ENCODE peak calls at places on chromosomes 16 and 17, in nine cellular contexts. N, L, A, X, C, W, Y, S and Z are unnamed samples.

GRCh38 chr17:28643979-28644781 is 778 bp downstream of the BLTP2 start:
- DNase-seq in N (peak), L (no peak), A (peak), X (peak), C (peak), W (peak), Y (peak), S (peak), Z (peak)

GRCh38 chr16:24970708-24971107 is 44.5 kb downstream of the ARHGAP17 start:
- DNase-seq in N (no peak), L (no peak), A (no peak), X (no peak), C (no peak), W (no peak), Y (no peak), S (no peak), Z (no peak)

GRCh38 chr16:62079236-62079635 is 43.0 kb upstream of the CDH8 start:
- DNase-seq in N (no peak), L (no peak), A (no peak), X (no peak), C (no peak), W (no peak), Y (no peak), S (no peak), Z (no peak)

GRCh38 chr17:73744411-73744810 is 100.2 kb upstream of the SDK2 start:
- DNase-seq in N (no peak), L (no peak), A (no peak), X (no peak), C (no peak), W (no peak), Y (no peak), S (no peak), Z (no peak)

GRCh38 chr16:87965973-87966667 is 14.9 kb downstream of the BANP start:
- DNase-seq in N (peak), L (no peak), A (no peak), X (no peak), C (no peak), W (no peak), Y (no peak), S (no peak), Z (no peak)

GRCh38 chr17:29390856-29391631 is 881 bp downstream of the TAOK1 start:
- DNase-seq in N (peak), L (no peak), A (no peak), X (peak), C (no peak), W (no peak), Y (peak), S (peak), Z (peak)

GRCh38 chr17:29565643-29566472 is 979 bp downstream of the ABHD15 start:
- DNase-seq in N (no peak), L (peak), A (peak), X (peak), C (peak), W (no peak), Y (peak), S (no peak), Z (no peak)

GRCh38 chr16:9114112-9114511 is 22.7 kb downstream of the HAPSTR1 start:
- DNase-seq in N (no peak), L (no peak), A (no peak), X (no peak), C (no peak), W (no peak), Y (no peak), S (no peak), Z (no peak)

GRCh38 chr17:62876063-62876462 is 67.9 kb upstream of the MARCHF10 start:
- DNase-seq in N (peak), L (no peak), A (no peak), X (no peak), C (no peak), W (no peak), Y (no peak), S (no peak), Z (no peak)

GRCh38 chr16:1990336-1991134 is 765 bp downstream of the SYNGR3 start:
- DNase-seq in N (no peak), L (no peak), A (peak), X (peak), C (no peak), W (no peak), Y (no peak), S (no peak), Z (no peak)

GRCh38 chr17:38430316-38430715 is 2.1 kb downstream of the ARHGAP23 start:
- DNase-seq in N (peak), L (no peak), A (no peak), X (no peak), C (no peak), W (no peak), Y (no peak), S (no peak), Z (no peak)

GRCh38 chr16:51984395-51984794 is 562.5 kb downstream of the TOX3 start:
- DNase-seq in N (no peak), L (no peak), A (no peak), X (no peak), C (no peak), W (no peak), Y (no peak), S (no peak), Z (no peak)

GRCh38 chr17:56822725-56823124 is 11.0 kb downstream of the C17orf67 start:
- DNase-seq in N (no peak), L (no peak), A (no peak), X (no peak), C (no peak), W (no peak), Y (no peak), S (no peak), Z (no peak)

GRCh38 chr17:18219016-18219415 is 6.4 kb upstream of the LLGL1 start:
- DNase-seq in N (peak), L (no peak), A (peak), X (no peak), C (no peak), W (no peak), Y (no peak), S (no peak), Z (no peak)

GRCh38 chr17:67800495-67800928 is 24.8 kb upstream of the BPTF start:
- DNase-seq in N (peak), L (peak), A (peak), X (peak), C (peak), W (peak), Y (peak), S (peak), Z (peak)

GRCh38 chr17:67801626-67802175 is 23.6 kb upstream of the BPTF start:
- DNase-seq in N (no peak), L (no peak), A (no peak), X (peak), C (no peak), W (no peak), Y (no peak), S (no peak), Z (no peak)
- TF ChIP-seq CTCF in N (no peak), L (no peak), A (no peak), X (peak), C (no peak), W (no peak), Y (peak), S (no peak), Z (no peak)

DNA sequence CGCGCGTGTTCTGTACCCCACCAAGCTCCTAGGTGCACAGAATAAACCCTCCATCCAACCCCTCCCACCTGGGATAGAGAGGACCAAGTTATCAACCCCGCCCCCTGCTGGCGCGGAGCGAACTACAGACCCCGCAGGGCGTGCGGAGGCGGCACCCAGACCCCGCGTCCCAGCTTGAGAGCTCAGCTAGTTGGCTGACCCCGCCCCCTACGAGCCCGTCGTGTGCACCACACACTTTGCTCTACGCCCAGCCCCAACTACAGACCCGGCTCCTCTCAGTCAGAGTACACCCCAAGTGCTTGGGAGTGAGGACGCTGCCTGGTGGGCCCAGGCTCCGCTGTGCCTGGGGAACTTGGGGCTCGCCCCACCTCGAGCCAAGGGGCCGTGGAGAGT is 1.5 kb downstream of the GRIN2A start:
- DNase-seq in N (no peak), L (no peak), A (no peak), X (peak), C (peak), W (peak), Y (no peak), S (no peak), Z (peak)
- TF ChIP-seq CTCF in N (no peak), L (no peak), A (peak), X (peak), C (no peak), W (peak), Y (no peak), S (no peak), Z (peak)

GRCh38 chr16:55615071-55615470 is 40.7 kb upstream of the SLC6A2 start:
- DNase-seq in N (no peak), L (no peak), A (no peak), X (no peak), C (no peak), W (no peak), Y (no peak), S (no peak), Z (no peak)

GRCh38 chr16:55613578-55614333 is 42.0 kb upstream of the SLC6A2 start:
- DNase-seq in N (no peak), L (no peak), A (no peak), X (no peak), C (no peak), W (no peak), Y (no peak), S (no peak), Z (no peak)
- TF ChIP-seq CTCF in N (no peak), L (no peak), A (no peak), X (no peak), C (no peak), W (no peak), Y (no peak), S (no peak), Z (no peak)

DNA sequence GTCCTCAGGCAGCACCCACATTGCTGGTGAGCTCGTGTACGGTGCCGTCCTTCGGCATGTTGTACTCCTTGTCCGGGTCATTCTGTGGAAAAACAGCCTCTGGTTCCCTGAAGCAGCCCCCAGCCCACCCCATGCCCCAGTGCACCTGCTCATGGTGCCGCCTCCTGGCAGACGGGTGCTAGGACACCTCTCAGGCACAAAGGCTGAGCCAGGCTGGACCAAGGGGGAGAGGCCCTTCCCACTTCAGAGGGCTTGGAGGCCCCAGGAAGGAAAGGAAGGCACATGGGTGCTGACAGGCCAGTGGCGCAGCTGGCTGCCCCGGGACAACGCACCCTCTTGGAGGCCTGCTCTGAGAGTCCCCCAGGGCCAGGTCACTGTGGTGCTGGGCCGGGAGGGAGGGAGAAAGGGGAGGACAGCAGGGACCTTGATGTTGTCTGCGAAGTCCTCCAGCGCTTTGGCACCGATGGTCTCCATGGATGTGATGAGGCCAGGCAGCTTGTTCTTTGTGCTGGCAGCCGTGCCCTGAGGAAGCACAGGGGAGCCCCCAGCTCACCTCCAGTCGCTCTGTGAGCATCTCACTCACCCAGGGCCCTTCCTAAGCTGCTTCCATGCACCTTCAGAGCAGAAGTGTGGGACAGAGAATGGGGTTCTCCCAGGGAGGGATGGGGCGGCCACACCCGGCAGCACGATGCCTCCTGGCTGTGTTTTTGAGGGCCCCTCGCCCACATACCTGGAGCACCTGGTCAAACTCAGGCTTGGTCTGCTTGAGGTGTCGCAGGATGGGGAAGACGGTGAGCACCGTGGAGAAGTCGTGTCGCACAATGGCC is 9.3 kb downstream of the ZACN start:
- DNase-seq in N (no peak), L (no peak), A (no peak), X (no peak), C (no peak), W (no peak), Y (no peak), S (no peak), Z (no peak)
- TF ChIP-seq CTCF in N (no peak), L (no peak), A (no peak), X (peak), C (no peak), W (no peak), Y (no peak), S (no peak), Z (peak)

GRCh38 chr17:2023692-2024571 is 1.2 kb downstream of the RTN4RL1 start:
- DNase-seq in N (peak), L (no peak), A (no peak), X (no peak), C (peak), W (peak), Y (peak), S (peak), Z (no peak)

GRCh38 chr17:2025220-2025621 is at the start of gene RTN4RL1:
- DNase-seq in N (no peak), L (peak), A (peak), X (no peak), C (peak), W (peak), Y (peak), S (peak), Z (no peak)

GRCh38 chr17:2024572-2025219 is 438 bp downstream of the RTN4RL1 start:
- DNase-seq in N (no peak), L (no peak), A (no peak), X (no peak), C (no peak), W (no peak), Y (no peak), S (no peak), Z (no peak)

GRCh38 chr17:2027528-2028233 is 2.3 kb upstream of the DPH1 start:
- DNase-seq in N (no peak), L (no peak), A (no peak), X (no peak), C (no peak), W (no peak), Y (no peak), S (no peak), Z (no peak)

DNA sequence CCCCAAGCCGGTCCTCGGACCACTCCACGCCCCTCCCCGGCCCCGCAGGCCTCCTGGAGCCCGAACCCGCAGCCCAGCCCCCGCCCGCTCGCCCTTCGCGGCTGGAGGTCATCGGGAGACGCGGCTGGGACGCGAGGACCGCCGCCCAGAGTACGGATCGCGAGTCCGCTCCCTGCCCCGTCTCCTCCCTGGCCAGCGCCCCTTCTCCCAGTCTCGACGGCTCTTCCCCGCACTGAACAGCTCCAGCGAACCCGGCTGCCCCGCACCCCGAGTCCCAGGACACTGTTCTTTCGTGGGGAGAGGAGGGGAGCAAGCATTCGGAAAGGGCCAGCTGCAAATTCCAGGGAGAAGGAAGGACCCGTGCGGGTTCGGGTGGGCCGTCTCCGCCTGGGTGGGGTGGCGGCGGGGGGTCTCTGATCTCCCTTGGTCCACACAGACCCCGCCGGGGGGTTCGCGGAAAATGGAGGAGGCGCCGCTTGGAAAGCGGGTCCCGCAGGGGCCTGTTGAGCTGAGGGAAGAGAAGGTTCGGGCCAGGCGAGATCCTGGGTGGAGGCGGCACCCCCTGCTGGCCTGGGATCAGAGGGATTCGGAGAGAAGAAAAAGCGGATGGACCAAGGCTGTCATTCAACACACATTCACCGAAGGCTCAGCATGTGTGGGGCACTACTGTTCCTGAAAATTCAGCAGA is 632 bp upstream of the RTN4RL1 start:
- DNase-seq in N (peak), L (no peak), A (peak), X (peak), C (peak), W (peak), Y (peak), S (peak), Z (peak)
- TF ChIP-seq CTCF in N (peak), L (peak), A (peak), X (peak), C (peak), W (peak), Y (peak), S (peak), Z (peak)

DNA sequence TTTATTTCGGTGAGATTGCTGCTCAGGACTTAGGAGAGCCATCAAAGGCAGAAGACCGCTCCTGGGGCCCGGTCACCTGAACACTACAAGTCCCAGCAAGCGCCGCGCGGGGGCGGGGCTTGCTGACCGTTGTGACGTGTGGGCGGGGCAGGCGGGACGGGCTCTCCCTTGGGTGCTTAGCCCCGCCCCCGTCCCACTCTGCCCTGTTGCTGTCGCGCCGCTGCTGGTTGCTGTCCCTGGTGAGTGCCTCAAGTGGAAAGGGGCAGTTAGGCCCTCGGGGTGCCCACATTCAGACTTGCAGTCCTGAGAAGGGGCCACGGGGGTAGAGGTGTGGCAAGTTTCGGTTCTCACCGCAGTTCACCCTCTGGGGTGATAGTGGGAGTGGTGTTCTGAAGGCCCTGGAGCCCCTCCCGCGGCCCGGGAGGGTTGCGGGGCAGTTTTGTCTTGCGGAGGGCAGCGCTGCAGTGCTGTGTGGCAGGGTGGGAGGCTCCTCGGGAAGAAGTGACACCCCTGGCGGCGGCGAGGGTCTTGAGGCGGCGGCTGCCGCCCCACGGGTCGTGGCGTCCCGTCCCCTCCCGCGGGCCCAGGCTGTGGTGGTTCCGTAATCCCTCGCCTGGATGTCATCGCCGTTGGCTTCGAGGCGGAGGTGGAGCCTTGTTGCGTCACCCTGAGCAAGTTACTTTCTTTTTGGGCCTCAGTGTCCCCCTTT is at the start of gene CALCOCO2:
- DNase-seq in N (peak), L (peak), A (peak), X (peak), C (peak), W (peak), Y (peak), S (peak), Z (peak)
- TF ChIP-seq CTCF in N (no peak), L (no peak), A (no peak), X (peak), C (no peak), W (no peak), Y (peak), S (no peak), Z (peak)

DNA sequence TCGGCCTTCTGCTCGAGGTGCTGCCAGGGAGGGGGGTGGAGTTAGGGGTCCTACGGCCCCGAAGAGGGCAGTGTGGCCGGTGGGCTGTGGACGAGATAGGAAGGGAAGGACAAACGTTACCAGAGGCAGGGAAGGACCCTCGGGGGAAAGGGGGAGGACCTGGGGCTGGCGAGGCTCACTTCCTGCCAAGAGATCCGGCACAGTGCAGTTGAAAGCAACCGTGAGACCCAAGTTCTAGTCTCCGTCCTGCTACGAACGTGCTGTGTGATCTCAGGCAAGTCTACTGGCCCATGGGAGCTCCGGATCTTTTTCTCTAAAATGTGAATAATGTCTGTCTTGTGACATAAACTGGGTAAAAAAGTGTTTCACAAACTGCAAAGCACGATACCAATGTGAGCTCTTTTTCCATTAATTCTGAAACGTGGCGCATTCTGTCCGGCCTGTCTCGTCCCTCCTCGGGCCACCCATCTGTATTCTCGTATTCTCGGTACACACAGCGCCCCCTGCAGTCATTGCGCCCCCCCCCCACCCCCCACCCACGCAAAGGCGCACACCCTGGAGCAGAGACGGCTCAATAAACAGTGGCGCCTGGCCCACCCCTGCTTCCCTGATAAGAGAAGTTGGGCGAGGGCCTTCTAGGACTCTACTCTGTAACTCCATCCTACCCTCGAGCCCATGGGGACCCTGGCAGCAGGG is 8.8 kb downstream of the CYGB start:
- DNase-seq in N (peak), L (no peak), A (no peak), X (no peak), C (no peak), W (no peak), Y (no peak), S (no peak), Z (no peak)
- TF ChIP-seq CTCF in N (peak), L (no peak), A (no peak), X (no peak), C (no peak), W (no peak), Y (no peak), S (no peak), Z (no peak)